ENCODE peak calls at places on chromosomes 13 and 19, in six cellular contexts. N, A, R, V, O and P are unnamed samples. For H3K27me3, the result is how much of the 10 kb centered on the place peaks cover.

GRCh38 chr19:6677924-6678689 is 8.1 kb upstream of the TNFSF14 start:
- DNase-seq in N (no peak), A (no peak), R (no peak), O (no peak), V (no peak), P (no peak)

GRCh38 chr13:101941095-101941777 is 460.6 kb downstream of the FGF14 start:
- DNase-seq in R (no peak), O (no peak), A (no peak), V (no peak), N (no peak), P (no peak)

GRCh38 chr19:14505488-14506239 is 9.7 kb upstream of the GIPC1 start:
- DNase-seq in V (no peak), R (no peak), O (peak), A (peak), N (peak), P (no peak)

GRCh38 chr13:45206340-45206739 is 5.5 kb upstream of the KCTD4 start:
- DNase-seq in N (no peak), V (no peak), A (no peak), R (no peak), O (no peak), P (peak)

GRCh38 chr19:23823952-23824389 is 65.3 kb upstream of the ZNF681 start:
- DNase-seq in V (no peak), R (no peak), N (no peak), O (no peak), A (no peak), P (no peak)

GRCh38 chr13:48125794-48126228 is 30.9 kb upstream of the MED4 start:
- DNase-seq in R (no peak), O (no peak), N (no peak), V (no peak), A (no peak), P (no peak)

GRCh38 chr19:18107235-18108083 is 9.9 kb downstream of the MAST3 start:
- DNase-seq in R (no peak), A (no peak), N (no peak), V (no peak), O (no peak), P (no peak)

GRCh38 chr19:23770672-23771250 is 12.1 kb upstream of the ZNF681 start:
- DNase-seq in A (no peak), V (no peak), N (no peak), O (no peak), R (no peak), P (no peak)

GRCh38 chr13:100203696-100204367 is 114.9 kb downstream of the PCCA start:
- DNase-seq in R (no peak), V (no peak), O (no peak), A (no peak), N (peak), P (peak)

GRCh38 chr13:84255226-84255625 is 373.0 kb upstream of the SLITRK1 start:
- DNase-seq in A (no peak), R (no peak), N (no peak), O (no peak), V (no peak), P (no peak)

GRCh38 chr19:57559008-57559403 is 657 bp downstream of the ZNF550 start:
- DNase-seq in R (no peak), V (no peak), O (no peak), N (peak), A (no peak), P (no peak)

GRCh38 chr13:41827507-41828213 is 133.2 kb downstream of the VWA8 start:
- DNase-seq in O (no peak), R (no peak), V (peak), A (no peak), N (peak), P (peak)

GRCh38 chr19:18741566-18742121 is 49.5 kb downstream of the COMP start:
- DNase-seq in R (no peak), N (no peak), A (peak), V (no peak), O (peak), P (no peak)

GRCh38 chr13:105329359-105329758 is 1206.1 kb downstream of the EFNB2 start:
- DNase-seq in N (no peak), A (no peak), O (no peak), V (no peak), R (no peak), P (no peak)

GRCh38 chr13:40777166-40777956 is 6.4 kb upstream of the MRPS31 start:
- DNase-seq in R (no peak), A (no peak), O (peak), V (no peak), N (no peak), P (no peak)

GRCh38 chr13:90483906-90484305 is 863.6 kb upstream of the MIR17HG start:
- DNase-seq in R (no peak), O (no peak), N (no peak), A (no peak), V (no peak), P (no peak)

GRCh38 chr13:84118845-84119409 is 236.7 kb upstream of the SLITRK1 start:
- DNase-seq in A (no peak), R (no peak), V (no peak), O (no peak), N (no peak), P (no peak)

GRCh38 chr19:58154679-58155648 is 4.4 kb upstream of the ZNF329 start:
- DNase-seq in R (peak), V (peak), N (peak), A (peak), O (peak), P (peak)

GRCh38 chr19:17766543-17767131 is 15.4 kb downstream of the FCHO1 start:
- DNase-seq in R (peak), A (peak), N (peak), V (no peak), O (peak), P (no peak)

GRCh38 chr13:100138859-100139491 is 50.1 kb downstream of the PCCA start:
- DNase-seq in O (no peak), N (no peak), R (no peak), V (no peak), A (no peak), P (no peak)

GRCh38 chr19:21568816-21569496 is 63.6 kb downstream of the ZNF429 start:
- DNase-seq in R (peak), V (peak), N (no peak), O (peak), A (peak), P (peak)

GRCh38 chr13:91468301-91468700 is 69.9 kb downstream of the GPC5 start:
- DNase-seq in A (no peak), O (no peak), N (no peak), R (no peak), V (no peak), P (no peak)

GRCh38 chr19:50736338-50736737 is 13.2 kb downstream of the CLEC11A start:
- DNase-seq in N (no peak), A (no peak), V (no peak), O (no peak), R (no peak), P (no peak)

GRCh38 chr13:52696566-52696965 is 43.1 kb downstream of the CNMD start:
- DNase-seq in O (no peak), N (no peak), R (no peak), V (no peak), A (no peak), P (no peak)

GRCh38 chr13:80009760-80010159 is 331.2 kb downstream of the SPRY2 start:
- DNase-seq in A (no peak), O (no peak), R (no peak), N (no peak), V (no peak), P (no peak)

GRCh38 chr13:109275848-109276247 is 510.5 kb downstream of the IRS2 start:
- DNase-seq in A (no peak), N (peak), O (no peak), R (no peak), V (no peak), P (no peak)

GRCh38 chr13:30916991-30917390 is 10.9 kb downstream of the MEDAG start:
- DNase-seq in R (no peak), O (no peak), A (no peak), N (no peak), V (no peak), P (no peak)

GRCh38 chr13:101049166-101049850 is 367.0 kb downstream of the NALCN start:
- DNase-seq in V (no peak), O (no peak), R (no peak), A (no peak), N (no peak), P (peak)

GRCh38 chr13:85798999-85799646 is at the start of gene SLITRK6:
- DNase-seq in O (no peak), A (no peak), N (no peak), V (no peak), R (no peak), P (peak)

GRCh38 chr19:51441410-51442390 is 16.6 kb downstream of the SIGLEC8 start:
- DNase-seq in A (peak), N (peak), V (no peak), O (no peak), R (no peak), P (no peak)

GRCh38 chr19:44808463-44809371 is at the start of gene BCAM:
- DNase-seq in R (no peak), O (peak), V (no peak), A (peak), N (peak), P (no peak)

GRCh38 chr19:57803594-57804325 is 11.0 kb downstream of the ZNF552 start:
- DNase-seq in V (no peak), R (no peak), O (no peak), A (peak), N (peak), P (peak)

GRCh38 chr19:35986664-35987570 is 8.1 kb upstream of the SDHAF1 start:
- DNase-seq in N (no peak), R (peak), A (no peak), O (no peak), V (no peak), P (no peak)

GRCh38 chr13:66689037-66689619 is 541.0 kb downstream of the PCDH9 start:
- DNase-seq in O (no peak), V (no peak), R (no peak), A (no peak), N (no peak), P (no peak)

GRCh38 chr19:3369337-3370213 is 3.2 kb downstream of the NFIC start:
- DNase-seq in O (no peak), R (peak), V (no peak), A (peak), N (no peak), P (no peak)

GRCh38 chr19:47991191-47991808 is 670 bp downstream of the BSPH1 start:
- DNase-seq in O (no peak), V (no peak), R (no peak), N (no peak), A (no peak), P (no peak)

GRCh38 chr19:29475469-29475868 is 50.3 kb upstream of the VSTM2B start:
- DNase-seq in O (no peak), A (no peak), R (no peak), V (no peak), N (no peak), P (no peak)

GRCh38 chr19:10086904-10087256 is 763 bp downstream of the SHFL start:
- DNase-seq in V (no peak), R (no peak), O (no peak), A (no peak), N (no peak), P (no peak)

GRCh38 chr19:1000591-1001537 is 645 bp downstream of the GRIN3B start:
- DNase-seq in A (no peak), V (no peak), N (no peak), O (no peak), R (no peak), P (no peak)
- H3K27me3 ChIP-seq in A (half or more), V (under half), N (half or more), O (under half), R (half or more), P (half or more)

DNA sequence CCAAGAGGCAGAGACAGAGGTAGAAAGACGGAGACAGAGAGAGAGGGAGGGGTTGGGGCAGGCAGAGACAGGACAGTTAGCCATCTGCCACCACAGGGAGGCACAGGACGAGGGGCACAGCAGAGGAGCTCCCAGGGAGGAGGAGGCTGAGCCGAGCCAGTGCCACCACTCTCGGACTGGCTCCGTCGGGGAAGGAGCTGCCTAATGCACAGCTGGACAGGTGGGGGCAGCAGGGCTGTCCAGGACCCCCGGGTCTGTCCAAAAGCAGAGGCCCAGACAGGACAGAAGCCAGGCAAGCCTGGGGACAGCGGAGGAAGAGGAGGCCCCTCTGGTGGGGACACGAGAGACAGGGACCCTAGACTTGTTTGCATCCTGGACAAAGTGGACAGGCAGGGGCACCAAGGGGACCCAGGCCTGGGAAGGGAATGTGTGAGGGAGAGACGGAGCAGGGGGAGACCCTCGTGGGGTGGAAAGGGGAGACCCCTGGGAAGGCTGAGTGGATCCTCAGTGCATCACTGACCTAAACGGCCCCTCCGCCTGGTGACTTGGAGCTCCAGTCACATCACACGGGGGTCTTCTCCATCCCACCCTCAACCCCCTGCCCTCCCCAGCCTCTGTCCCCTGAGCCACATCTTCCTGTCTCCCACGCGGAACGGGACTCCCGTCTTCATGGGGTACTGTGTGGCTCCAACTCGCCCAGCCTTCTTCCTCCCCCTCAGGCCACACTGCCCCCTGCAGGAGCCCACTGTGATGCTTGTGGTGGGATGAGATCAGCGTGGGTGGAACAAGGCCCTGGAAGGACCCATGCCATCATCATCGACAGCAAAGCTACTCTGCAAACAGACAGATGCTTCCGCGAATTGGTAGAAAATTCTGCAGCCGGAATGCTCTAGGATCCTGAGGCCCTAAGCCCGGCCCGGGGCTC is 889 bp downstream of the F10 start:
- DNase-seq in N (peak), A (no peak), V (no peak), R (no peak), O (no peak), P (no peak)
- H3K27me3 ChIP-seq in N (under half), A (under half), V (under half), R (under half), O (under half), P (under half)

GRCh38 chr19:42175335-42175734 is 42.1 kb downstream of the DEDD2 start:
- DNase-seq in A (no peak), R (no peak), O (no peak), N (no peak), V (no peak), P (no peak)
- H3K27me3 ChIP-seq in A (half or more), R (under half), O (under half), N (half or more), V (under half), P (half or more)

GRCh38 chr13:27810461-27810860 is 18.2 kb downstream of the GSX1 start:
- DNase-seq in V (no peak), O (no peak), N (no peak), A (no peak), R (no peak), P (no peak)

GRCh38 chr13:27810009-27810408 is 17.7 kb downstream of the GSX1 start:
- DNase-seq in V (no peak), A (no peak), N (no peak), R (no peak), O (no peak), P (no peak)

GRCh38 chr13:27808866-27809546 is 16.7 kb downstream of the GSX1 start:
- DNase-seq in R (no peak), O (no peak), A (no peak), N (no peak), V (no peak), P (no peak)

GRCh38 chr13:27806744-27807387 is 14.6 kb downstream of the GSX1 start:
- DNase-seq in V (no peak), R (no peak), N (no peak), O (no peak), A (no peak), P (no peak)
- H3K27me3 ChIP-seq in V (under half), R (half or more), N (under half), O (under half), A (half or more), P (under half)

DNA sequence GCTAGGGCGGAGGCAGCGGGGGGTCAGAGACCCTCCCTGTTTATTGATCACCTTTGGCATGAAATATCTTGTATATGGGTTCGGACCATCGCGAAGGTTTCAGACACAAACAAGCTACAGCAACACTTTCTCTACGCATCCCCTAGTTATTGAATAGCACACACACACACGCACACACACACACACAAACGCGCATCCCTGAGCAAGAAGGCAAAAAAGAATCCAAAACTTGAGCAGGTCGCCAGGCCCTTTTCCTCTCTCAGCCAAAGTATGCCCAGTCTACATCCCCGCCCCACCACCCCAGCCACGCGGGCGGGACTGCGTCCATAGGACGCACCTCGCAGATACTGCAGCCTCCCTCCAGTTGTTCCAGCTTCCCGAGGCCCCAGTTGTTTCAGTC is 16.0 kb downstream of the POU4F1 start:
- DNase-seq in N (no peak), R (no peak), A (no peak), V (no peak), O (no peak), P (no peak)
- H3K27me3 ChIP-seq in N (under half), R (half or more), A (half or more), V (under half), O (under half), P (under half)

DNA sequence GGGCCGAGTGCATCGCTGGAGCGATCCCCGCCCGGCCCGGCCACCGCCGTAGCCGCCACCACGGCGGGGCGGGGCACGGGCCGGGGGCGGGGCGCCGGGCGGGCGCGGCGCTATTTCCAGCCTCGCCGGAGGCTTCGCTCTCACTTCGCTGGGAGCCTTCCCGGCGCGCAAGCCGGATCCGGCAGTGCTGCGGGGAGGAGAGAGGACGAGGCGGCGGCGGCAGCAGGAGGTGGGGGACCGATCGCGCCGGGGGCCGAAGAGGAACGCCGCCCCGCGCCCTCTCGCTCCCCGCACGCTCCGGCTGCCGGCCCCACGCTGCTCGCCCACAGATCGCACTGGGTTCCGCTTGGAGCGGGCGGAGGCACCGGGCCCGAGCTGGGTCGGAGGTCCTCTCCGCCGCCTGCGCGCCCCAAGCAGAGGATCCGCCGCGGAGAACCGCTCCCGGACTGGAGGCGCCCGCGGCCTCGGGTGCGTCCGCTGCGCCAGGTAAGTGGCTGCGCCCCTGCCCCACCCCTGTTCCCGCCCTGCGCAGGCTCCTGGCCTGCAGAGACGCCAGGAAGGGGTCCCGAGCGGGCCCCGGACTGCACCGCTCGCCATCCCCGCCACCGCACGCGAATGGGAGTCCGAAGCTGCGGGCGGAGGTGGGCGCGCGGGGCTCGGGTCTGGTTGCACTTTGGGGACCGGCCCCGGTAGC is at the start of gene CHST8:
- DNase-seq in A (peak), O (peak), V (no peak), N (no peak), R (peak), P (no peak)
- H3K27me3 ChIP-seq in A (half or more), O (under half), V (under half), N (half or more), R (under half), P (half or more)